ENCODE peak calls at places on chromosomes 4 and X, in ten cellular contexts. Z is B cell, F is lower lobe of right lung, S is fibroblast of the aortic adventitia, N is endothelial cell, U is AG04450, Q is GM10248, M is GM13976, Y is IMR-90, I is cardiac fibroblast. G is an unnamed sample.

GRCh38 chrX:134599173-134599914 is 58.9 kb downstream of the PLAC1 start:
- DNase-seq in Z (no peak), F (no peak), S (peak; percentile 95), N (no peak), U (no peak), Q (no peak), M (no peak), Y (peak; percentile 63), I (peak; percentile 89), G (no peak)

GRCh38 chr4:121900132-121900983 is 30.1 kb upstream of the BBS7 start:
- DNase-seq in Z (peak; percentile 20), F (no peak), S (peak; percentile 73), N (peak; percentile 59), U (peak; percentile 36), Q (peak; percentile 37), M (peak; percentile 31), Y (peak; percentile 61), I (peak; percentile 73), G (peak; percentile 24)

GRCh38 chr4:76585897-76586360 is 150.9 kb downstream of the SHROOM3 start:
- DNase-seq in Z (peak; percentile 46), F (peak; percentile 92), S (no peak), N (peak; percentile 67), U (no peak), Q (peak; percentile 72), M (peak; percentile 85), Y (no peak), I (peak; percentile 55), G (peak; percentile 73)

GRCh38 chr4:107835409-107835808 is 10.7 kb downstream of the SGMS2 start:
- DNase-seq in Z (no peak), F (no peak), S (peak; percentile 49), N (no peak), U (no peak), Q (no peak), M (no peak), Y (peak; percentile 62), I (peak; percentile 36), G (no peak)

GRCh38 chrX:40058719-40059118 is 39.0 kb downstream of the BCOR start:
- DNase-seq in Z (no peak), F (peak; percentile 57), S (no peak), N (no peak), U (no peak), Q (no peak), M (no peak), Y (no peak), I (no peak), G (no peak)

GRCh38 chr4:98334461-98334860 is 73.3 kb downstream of the RAP1GDS1 start:
- DNase-seq in Z (no peak), F (no peak), S (no peak), N (no peak), U (no peak), Q (no peak), M (no peak), Y (no peak), I (no peak), G (no peak)

GRCh38 chr4:153258750-153259149 is 54.5 kb downstream of the TRIM2 start:
- DNase-seq in Z (no peak), F (no peak), S (no peak), N (no peak), U (no peak), Q (no peak), M (no peak), Y (no peak), I (no peak), G (no peak)

GRCh38 chr4:79421483-79421882 is 13.5 kb upstream of the GK2 start:
- DNase-seq in Z (no peak), F (no peak), S (no peak), N (no peak), U (no peak), Q (no peak), M (no peak), Y (no peak), I (no peak), G (no peak)

GRCh38 chr4:3299122-3299521 is 6.3 kb downstream of the RGS12 start:
- DNase-seq in Z (no peak), F (no peak), S (no peak), N (no peak), U (no peak), Q (no peak), M (no peak), Y (no peak), I (no peak), G (no peak)

GRCh38 chr4:33184684-33185083 is 2464.5 kb downstream of the PCDH7 start:
- DNase-seq in Z (no peak), F (no peak), S (no peak), N (no peak), U (no peak), Q (no peak), M (no peak), Y (no peak), I (no peak), G (no peak)

GRCh38 chrX:122586831-122587230 is 597.2 kb upstream of the GRIA3 start:
- DNase-seq in Z (no peak), F (no peak), S (peak; percentile 1), N (no peak), U (no peak), Q (no peak), M (no peak), Y (no peak), I (peak; percentile 14), G (no peak)

GRCh38 chr4:57094482-57095223 is 15.5 kb downstream of the IGFBP7 start:
- DNase-seq in Z (no peak), F (no peak), S (peak; percentile 73), N (no peak), U (no peak), Q (no peak), M (no peak), Y (peak; percentile 74), I (peak; percentile 92), G (no peak)

GRCh38 chrX:37672563-37672962 is 13.0 kb upstream of the XK start:
- DNase-seq in Z (no peak), F (no peak), S (no peak), N (no peak), U (no peak), Q (no peak), M (no peak), Y (no peak), I (no peak), G (no peak)

GRCh38 chrX:1537031-1537715 is at the start of gene P2RY8:
- DNase-seq in Z (peak; percentile 61), F (peak; percentile 72), S (no peak), N (no peak), U (no peak), Q (peak; percentile 77), M (peak; percentile 71), Y (no peak), I (peak; percentile 69), G (peak; percentile 64)

GRCh38 chr4:53780736-53781400 is 189.6 kb upstream of the LNX1 start:
- DNase-seq in Z (no peak), F (no peak), S (peak; percentile 34), N (no peak), U (no peak), Q (no peak), M (no peak), Y (peak; percentile 67), I (peak; percentile 70), G (no peak)

GRCh38 chrX:85544609-85545008 is 165.1 kb upstream of the POF1B start:
- DNase-seq in Z (no peak), F (no peak), S (peak; percentile 7), N (no peak), U (no peak), Q (no peak), M (no peak), Y (no peak), I (peak; percentile 5), G (peak; percentile 9)

DNA sequence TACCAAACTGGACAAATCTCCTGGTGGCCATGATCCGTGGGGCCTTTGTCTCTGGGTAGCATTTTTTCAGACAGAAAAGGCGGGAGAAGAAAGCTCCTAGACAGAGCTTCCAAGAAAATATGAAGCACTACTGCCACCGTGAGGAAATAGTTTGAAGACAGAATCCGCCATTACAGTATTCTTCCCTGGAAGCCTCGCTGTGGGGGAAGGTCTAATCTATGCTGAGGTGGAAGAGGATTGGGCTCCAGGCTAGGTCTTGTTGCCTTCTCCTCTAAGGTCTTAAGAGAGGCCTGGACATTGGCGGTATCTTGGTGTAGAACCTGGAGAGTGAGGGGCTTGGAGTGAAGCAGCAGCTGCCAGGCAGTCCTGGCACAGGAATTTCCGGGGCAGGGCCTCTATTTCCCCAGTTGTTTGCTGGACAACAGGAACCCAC is 218.9 kb downstream of the OR13H1 start:
- DNase-seq in Z (no peak), F (no peak), S (peak; percentile 92), N (peak; percentile 3), U (no peak), Q (peak; percentile 23), M (peak; percentile 12), Y (peak; percentile 77), I (no peak), G (no peak)
- TF ChIP-seq CTCF in Z (no peak), F (no peak), S (peak; percentile 34), N (no peak), U (no peak), Q (no peak), M (peak; percentile 34), Y (peak; percentile 63), I (no peak), G (peak; percentile 57)

DNA sequence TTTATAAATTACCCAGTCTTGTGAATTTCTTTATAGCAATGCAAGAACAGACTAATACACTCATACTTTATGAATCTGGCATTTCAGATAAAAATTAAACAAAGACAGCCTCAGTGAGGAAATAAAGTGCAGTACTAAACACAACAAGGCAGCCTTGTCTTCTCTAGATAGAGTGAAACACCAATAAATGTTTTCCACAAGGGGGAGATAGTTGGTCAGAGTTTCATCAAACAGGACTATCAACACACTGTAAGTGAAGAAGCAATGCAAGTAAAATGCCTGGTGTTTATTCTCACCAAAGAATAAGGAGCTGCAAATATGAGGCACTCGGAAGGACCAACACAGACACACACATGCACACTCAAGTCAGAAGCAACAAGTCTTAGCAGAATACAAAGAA is 62.8 kb downstream of the FAM9B start:
- DNase-seq in Z (no peak), F (no peak), S (peak; percentile 68), N (no peak), U (peak; percentile 26), Q (no peak), M (peak; percentile 12), Y (peak; percentile 67), I (peak; percentile 72), G (peak; percentile 9)
- TF ChIP-seq CTCF in Z (peak; percentile 35), F (peak; percentile 32), S (peak; percentile 38), N (no peak), U (peak; percentile 55), Q (peak; percentile 8), M (no peak), Y (peak; percentile 51), I (peak; percentile 25), G (peak; percentile 23)

DNA sequence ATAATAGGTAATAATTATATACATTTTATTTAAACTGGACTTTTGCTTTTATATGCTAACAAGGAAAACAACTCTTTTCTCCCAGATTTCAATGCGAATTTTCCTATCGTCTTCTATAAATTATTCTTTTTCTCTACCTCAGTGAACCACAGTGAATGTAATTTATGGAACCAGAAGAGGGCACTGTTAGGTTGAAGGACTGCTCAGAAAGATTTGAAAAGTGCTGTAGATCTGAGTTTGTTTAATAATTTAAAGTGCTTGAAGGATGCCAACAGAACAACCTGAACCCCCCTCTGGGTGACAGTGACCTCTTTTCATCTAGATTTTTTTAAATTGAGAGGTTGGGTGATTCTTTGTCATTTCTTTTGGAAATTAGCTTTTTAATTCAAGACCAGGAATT is 54.9 kb downstream of the PHOX2B start:
- DNase-seq in Z (no peak), F (no peak), S (peak; percentile 45), N (no peak), U (peak; percentile 3), Q (no peak), M (no peak), Y (peak; percentile 56), I (peak; percentile 60), G (peak; percentile 12)
- TF ChIP-seq CTCF in Z (no peak), F (peak; percentile 30), S (peak; percentile 66), N (peak; percentile 12), U (peak; percentile 69), Q (peak; percentile 53), M (peak; percentile 43), Y (peak; percentile 69), I (peak; percentile 50), G (peak; percentile 54)

GRCh38 chrX:25968920-25969319 is 169.2 kb upstream of the MAGEB18 start:
- DNase-seq in Z (no peak), F (no peak), S (peak; percentile 37), N (peak; percentile 52), U (peak; percentile 1), Q (no peak), M (peak; percentile 10), Y (no peak), I (peak; percentile 31), G (peak; percentile 33)
- TF ChIP-seq CTCF in Z (no peak), F (no peak), S (peak; percentile 44), N (peak; percentile 51), U (peak; percentile 49), Q (no peak), M (no peak), Y (peak; percentile 21), I (peak; percentile 39), G (peak; percentile 63)